ENCODE peak calls at places on chromosomes 13 and 19, in four cellular contexts. H is GM23248, U is esophagus squamous epithelium, B is A549. M is an unnamed sample.

GRCh38 chr13:113815151-113816058 is 48.5 kb downstream of the GAS6 start:
- DNase-seq in H (no peak), B (no peak), U (no peak), M (peak)

GRCh38 chr19:43667524-43668405 is 2.2 kb downstream of the PLAUR start:
- DNase-seq in U (no peak), B (no peak), H (no peak), M (no peak)

GRCh38 chr19:57363734-57364181 is 407 bp downstream of the TRAPPC2B start:
- DNase-seq in B (no peak), U (no peak), H (peak), M (no peak)

GRCh38 chr19:46392252-46392801 is 21.0 kb downstream of the CCDC8 start:
- DNase-seq in U (no peak), H (peak), B (no peak), M (no peak)

GRCh38 chr19:532578-533484 is 1.3 kb downstream of the CDC34 start:
- DNase-seq in B (peak), U (no peak), H (peak), M (peak)

GRCh38 chr19:54481326-54481930 is 8.3 kb upstream of the CDC42EP5 start:
- DNase-seq in B (peak), H (peak), U (no peak), M (peak)

GRCh38 chr13:114025432-114026127 is 51.7 kb upstream of the C13orf46 start:
- DNase-seq in B (no peak), H (no peak), U (no peak), M (no peak)

GRCh38 chr19:41703602-41704293 is 4.7 kb upstream of the CEACAM5 start:
- DNase-seq in B (no peak), H (no peak), U (no peak), M (no peak)

GRCh38 chr19:30516586-30516985 is 144.4 kb downstream of the ZNF536 start:
- DNase-seq in H (no peak), B (no peak), U (no peak), M (no peak)

GRCh38 chr19:18392417-18392816 is 5.0 kb downstream of the LRRC25 start:
- DNase-seq in B (no peak), H (no peak), U (no peak), M (no peak)

GRCh38 chr19:33302974-33303790 is 848 bp upstream of the CEBPA start:
- DNase-seq in U (no peak), H (peak), B (peak), M (no peak)

GRCh38 chr19:7515471-7516226 is at the start of gene ZNF358:
- DNase-seq in H (peak), U (no peak), B (peak), M (no peak)

GRCh38 chr13:33263976-33264619 is 21.5 kb downstream of the STARD13 start:
- DNase-seq in U (no peak), B (no peak), H (peak), M (no peak)

GRCh38 chr19:4913996-4914735 is 4.9 kb downstream of the UHRF1 start:
- DNase-seq in H (peak), U (no peak), B (no peak), M (no peak)

GRCh38 chr13:110616103-110617101 is 1.1 kb downstream of the NAXD start:
- DNase-seq in U (no peak), H (peak), B (peak), M (peak)

GRCh38 chr13:33140161-33140560 is 123.9 kb downstream of the KL start:
- DNase-seq in H (no peak), B (no peak), U (no peak), M (no peak)

GRCh38 chr13:24671367-24672117 is 8.7 kb upstream of the ATP12A start:
- DNase-seq in U (no peak), B (peak), H (peak), M (peak)

GRCh38 chr19:54172764-54173699 is at the start of gene TMC4:
- DNase-seq in B (peak), H (peak), U (no peak), M (no peak)

GRCh38 chr19:52492991-52493470 is 34.4 kb upstream of the ZNF808 start:
- DNase-seq in B (no peak), U (no peak), H (no peak), M (no peak)

GRCh38 chr19:54096642-54097106 is 3.9 kb downstream of the OSCAR start:
- DNase-seq in U (no peak), H (peak), B (peak), M (peak)

GRCh38 chr13:98575009-98575866 is 1.7 kb downstream of the STK24 start:
- DNase-seq in B (no peak), U (no peak), H (peak), M (peak)

GRCh38 chr13:71877280-71877653 is 10.3 kb upstream of the DACH1 start:
- DNase-seq in H (no peak), B (no peak), U (no peak), M (no peak)

M was measured in Jurkat, Clone E6-1.